ENCODE peak calls at places on chromosomes 3 and 15, in five cellular contexts. One of them, this sample, is unnamed.

GRCh38 chr3:183822631-183823030 is 2.7 kb downstream of the MAP6D1 start:
- DNase-seq in omental fat pad: no peak
- DNase-seq in activated CD4-positive, alpha-beta memory T cell treated with anti-CD3 and anti-CD28 coated beads, Interleukin-2, amount 10 ng/mL, durations not matched to agents 7 days and 5 days: no peak
- DNase-seq in DMS53: no peak
- DNase-seq in cardiac septum: peak
- DNase-seq in this sample: no peak

GRCh38 chr15:74616020-74616939 is 644 bp downstream of the CLK3 start:
- DNase-seq in activated CD4-positive, alpha-beta memory T cell treated with anti-CD3 and anti-CD28 coated beads, Interleukin-2, amount 10 ng/mL, durations not matched to agents 7 days and 5 days: peak
- DNase-seq in omental fat pad: peak
- DNase-seq in cardiac septum: peak
- DNase-seq in DMS53: peak
- DNase-seq in this sample: peak

GRCh38 chr3:165459111-165459510 is 262.9 kb upstream of the SLITRK3 start:
- DNase-seq in activated CD4-positive, alpha-beta memory T cell treated with anti-CD3 and anti-CD28 coated beads, Interleukin-2, amount 10 ng/mL, durations not matched to agents 7 days and 5 days: no peak
- DNase-seq in omental fat pad: no peak
- DNase-seq in cardiac septum: no peak
- DNase-seq in DMS53: no peak
- DNase-seq in this sample: no peak

GRCh38 chr3:16071246-16071645 is 103.2 kb upstream of the GALNT15 start:
- DNase-seq in DMS53: peak
- DNase-seq in omental fat pad: no peak
- DNase-seq in activated CD4-positive, alpha-beta memory T cell treated with anti-CD3 and anti-CD28 coated beads, Interleukin-2, amount 10 ng/mL, durations not matched to agents 7 days and 5 days: no peak
- DNase-seq in cardiac septum: no peak
- DNase-seq in this sample: no peak

GRCh38 chr3:4680881-4681300 is 187.7 kb downstream of the ITPR1 start:
- DNase-seq in omental fat pad: no peak
- DNase-seq in activated CD4-positive, alpha-beta memory T cell treated with anti-CD3 and anti-CD28 coated beads, Interleukin-2, amount 10 ng/mL, durations not matched to agents 7 days and 5 days: no peak
- DNase-seq in DMS53: no peak
- DNase-seq in cardiac septum: no peak
- DNase-seq in this sample: no peak

GRCh38 chr3:112770026-112770626 is 76.5 kb downstream of the CD200R1L start:
- DNase-seq in cardiac septum: no peak
- DNase-seq in DMS53: peak
- DNase-seq in omental fat pad: no peak
- DNase-seq in activated CD4-positive, alpha-beta memory T cell treated with anti-CD3 and anti-CD28 coated beads, Interleukin-2, amount 10 ng/mL, durations not matched to agents 7 days and 5 days: peak
- DNase-seq in this sample: no peak

GRCh38 chr3:12560505-12561188 is 3.8 kb downstream of the MKRN2 start:
- DNase-seq in DMS53: no peak
- DNase-seq in omental fat pad: no peak
- DNase-seq in cardiac septum: no peak
- DNase-seq in activated CD4-positive, alpha-beta memory T cell treated with anti-CD3 and anti-CD28 coated beads, Interleukin-2, amount 10 ng/mL, durations not matched to agents 7 days and 5 days: no peak
- DNase-seq in this sample: no peak

GRCh38 chr3:185789891-185790830 is 34.7 kb downstream of the IGF2BP2 start:
- DNase-seq in DMS53: no peak
- DNase-seq in activated CD4-positive, alpha-beta memory T cell treated with anti-CD3 and anti-CD28 coated beads, Interleukin-2, amount 10 ng/mL, durations not matched to agents 7 days and 5 days: no peak
- DNase-seq in omental fat pad: no peak
- DNase-seq in cardiac septum: no peak
- DNase-seq in this sample: no peak

GRCh38 chr3:169764164-169764452 is 752 bp downstream of the TERC start:
- DNase-seq in activated CD4-positive, alpha-beta memory T cell treated with anti-CD3 and anti-CD28 coated beads, Interleukin-2, amount 10 ng/mL, durations not matched to agents 7 days and 5 days: no peak
- DNase-seq in omental fat pad: no peak
- DNase-seq in cardiac septum: peak
- DNase-seq in DMS53: peak
- DNase-seq in this sample: no peak

GRCh38 chr15:48751595-48751994 is 59.3 kb downstream of the CEP152 start:
- DNase-seq in cardiac septum: no peak
- DNase-seq in DMS53: no peak
- DNase-seq in omental fat pad: no peak
- DNase-seq in activated CD4-positive, alpha-beta memory T cell treated with anti-CD3 and anti-CD28 coated beads, Interleukin-2, amount 10 ng/mL, durations not matched to agents 7 days and 5 days: no peak
- DNase-seq in this sample: no peak

GRCh38 chr3:191762323-191762960 is 301.5 kb downstream of the PYDC2 start:
- DNase-seq in omental fat pad: no peak
- DNase-seq in cardiac septum: no peak
- DNase-seq in activated CD4-positive, alpha-beta memory T cell treated with anti-CD3 and anti-CD28 coated beads, Interleukin-2, amount 10 ng/mL, durations not matched to agents 7 days and 5 days: no peak
- DNase-seq in DMS53: peak
- DNase-seq in this sample: no peak

GRCh38 chr3:71493372-71493771 is 90.2 kb downstream of the FOXP1 start:
- DNase-seq in cardiac septum: no peak
- DNase-seq in omental fat pad: no peak
- DNase-seq in activated CD4-positive, alpha-beta memory T cell treated with anti-CD3 and anti-CD28 coated beads, Interleukin-2, amount 10 ng/mL, durations not matched to agents 7 days and 5 days: no peak
- DNase-seq in DMS53: no peak
- DNase-seq in this sample: no peak

GRCh38 chr15:49758856-49759255 is 138.0 kb downstream of the DTWD1 start:
- DNase-seq in cardiac septum: no peak
- DNase-seq in omental fat pad: no peak
- DNase-seq in DMS53: no peak
- DNase-seq in activated CD4-positive, alpha-beta memory T cell treated with anti-CD3 and anti-CD28 coated beads, Interleukin-2, amount 10 ng/mL, durations not matched to agents 7 days and 5 days: no peak
- DNase-seq in this sample: no peak

GRCh38 chr3:50617911-50618481 is 1.0 kb downstream of the MAPKAPK3 start:
- DNase-seq in activated CD4-positive, alpha-beta memory T cell treated with anti-CD3 and anti-CD28 coated beads, Interleukin-2, amount 10 ng/mL, durations not matched to agents 7 days and 5 days: peak
- DNase-seq in cardiac septum: no peak
- DNase-seq in DMS53: peak
- DNase-seq in omental fat pad: no peak
- DNase-seq in this sample: no peak

GRCh38 chr3:15313461-15313860 is 18.9 kb downstream of the SH3BP5 start:
- DNase-seq in omental fat pad: no peak
- DNase-seq in cardiac septum: no peak
- DNase-seq in activated CD4-positive, alpha-beta memory T cell treated with anti-CD3 and anti-CD28 coated beads, Interleukin-2, amount 10 ng/mL, durations not matched to agents 7 days and 5 days: no peak
- DNase-seq in DMS53: peak
- DNase-seq in this sample: no peak

GRCh38 chr3:193865879-193866480 is 270.0 kb upstream of the HES1 start:
- DNase-seq in activated CD4-positive, alpha-beta memory T cell treated with anti-CD3 and anti-CD28 coated beads, Interleukin-2, amount 10 ng/mL, durations not matched to agents 7 days and 5 days: no peak
- DNase-seq in omental fat pad: no peak
- DNase-seq in DMS53: no peak
- DNase-seq in cardiac septum: no peak
- DNase-seq in this sample: no peak

GRCh38 chr15:52518487-52518886 is 10.2 kb downstream of the MYO5A start:
- DNase-seq in DMS53: no peak
- DNase-seq in cardiac septum: no peak
- DNase-seq in activated CD4-positive, alpha-beta memory T cell treated with anti-CD3 and anti-CD28 coated beads, Interleukin-2, amount 10 ng/mL, durations not matched to agents 7 days and 5 days: no peak
- DNase-seq in omental fat pad: no peak
- DNase-seq in this sample: no peak

GRCh38 chr3:58874795-58875194 is 175.0 kb downstream of the CFAP20DC start:
- DNase-seq in cardiac septum: no peak
- DNase-seq in activated CD4-positive, alpha-beta memory T cell treated with anti-CD3 and anti-CD28 coated beads, Interleukin-2, amount 10 ng/mL, durations not matched to agents 7 days and 5 days: peak
- DNase-seq in omental fat pad: no peak
- DNase-seq in DMS53: peak
- DNase-seq in this sample: no peak

GRCh38 chr3:49899815-49900214 is 3.9 kb downstream of the MST1R start:
- DNase-seq in activated CD4-positive, alpha-beta memory T cell treated with anti-CD3 and anti-CD28 coated beads, Interleukin-2, amount 10 ng/mL, durations not matched to agents 7 days and 5 days: no peak
- DNase-seq in omental fat pad: no peak
- DNase-seq in DMS53: no peak
- DNase-seq in cardiac septum: no peak
- DNase-seq in this sample: peak

GRCh38 chr3:116129187-116129945 is 315.9 kb downstream of the LSAMP start:
- DNase-seq in activated CD4-positive, alpha-beta memory T cell treated with anti-CD3 and anti-CD28 coated beads, Interleukin-2, amount 10 ng/mL, durations not matched to agents 7 days and 5 days: no peak
- DNase-seq in omental fat pad: no peak
- DNase-seq in cardiac septum: no peak
- DNase-seq in DMS53: peak
- DNase-seq in this sample: no peak

GRCh38 chr15:83682476-83683162 is 28.7 kb downstream of the ADAMTSL3 start:
- DNase-seq in DMS53: no peak
- DNase-seq in omental fat pad: no peak
- DNase-seq in activated CD4-positive, alpha-beta memory T cell treated with anti-CD3 and anti-CD28 coated beads, Interleukin-2, amount 10 ng/mL, durations not matched to agents 7 days and 5 days: no peak
- DNase-seq in cardiac septum: no peak
- DNase-seq in this sample: no peak

GRCh38 chr15:74157868-74158827 is 15.4 kb upstream of the ISLR start:
- DNase-seq in omental fat pad: no peak
- DNase-seq in activated CD4-positive, alpha-beta memory T cell treated with anti-CD3 and anti-CD28 coated beads, Interleukin-2, amount 10 ng/mL, durations not matched to agents 7 days and 5 days: no peak
- DNase-seq in DMS53: no peak
- DNase-seq in cardiac septum: no peak
- DNase-seq in this sample: no peak

GRCh38 chr15:36557364-36557763 is 22.1 kb upstream of the CDIN1 start:
- DNase-seq in cardiac septum: no peak
- DNase-seq in omental fat pad: no peak
- DNase-seq in activated CD4-positive, alpha-beta memory T cell treated with anti-CD3 and anti-CD28 coated beads, Interleukin-2, amount 10 ng/mL, durations not matched to agents 7 days and 5 days: no peak
- DNase-seq in DMS53: no peak
- DNase-seq in this sample: no peak

GRCh38 chr15:68834356-68834755 is 13.7 kb upstream of the ANP32A start:
- DNase-seq in omental fat pad: no peak
- DNase-seq in DMS53: no peak
- DNase-seq in activated CD4-positive, alpha-beta memory T cell treated with anti-CD3 and anti-CD28 coated beads, Interleukin-2, amount 10 ng/mL, durations not matched to agents 7 days and 5 days: no peak
- DNase-seq in cardiac septum: no peak
- DNase-seq in this sample: no peak

GRCh38 chr3:142888099-142888483 is 792 bp downstream of the PCOLCE2 start:
- DNase-seq in omental fat pad: no peak
- DNase-seq in activated CD4-positive, alpha-beta memory T cell treated with anti-CD3 and anti-CD28 coated beads, Interleukin-2, amount 10 ng/mL, durations not matched to agents 7 days and 5 days: no peak
- DNase-seq in cardiac septum: peak
- DNase-seq in DMS53: peak
- DNase-seq in this sample: peak

GRCh38 chr3:73653877-73654276 is 29.1 kb upstream of the PDZRN3 start:
- DNase-seq in omental fat pad: no peak
- DNase-seq in DMS53: no peak
- DNase-seq in activated CD4-positive, alpha-beta memory T cell treated with anti-CD3 and anti-CD28 coated beads, Interleukin-2, amount 10 ng/mL, durations not matched to agents 7 days and 5 days: no peak
- DNase-seq in cardiac septum: no peak
- DNase-seq in this sample: no peak

GRCh38 chr3:128374746-128375445 is 91.8 kb downstream of the DNAJB8 start:
- DNase-seq in DMS53: no peak
- DNase-seq in cardiac septum: no peak
- DNase-seq in activated CD4-positive, alpha-beta memory T cell treated with anti-CD3 and anti-CD28 coated beads, Interleukin-2, amount 10 ng/mL, durations not matched to agents 7 days and 5 days: no peak
- DNase-seq in omental fat pad: no peak
- DNase-seq in this sample: no peak